ENCODE peak calls at places on chromosomes 16 and 17, in nine cellular contexts. One of them, this sample, is unnamed.

GRCh38 chr16:21083729-21084268 is 66.8 kb downstream of the DNAH3 start:
- DNase-seq in NCI-H82: peak; percentile 77
- DNase-seq in psoas muscle: peak; percentile 64
- DNase-seq in kidney tubule cell: peak; percentile 53
- DNase-seq in choroid plexus epithelial cell: peak; percentile 66
- DNase-seq in body of pancreas: peak; percentile 62
- DNase-seq in T-cell: no peak
- DNase-seq in islet precursor cell: peak; percentile 78
- DNase-seq in NCI-H345: peak; percentile 52
- DNase-seq in this sample: peak; percentile 78

GRCh38 chr17:39122982-39123381 is 28.5 kb downstream of the PLXDC1 start:
- DNase-seq in psoas muscle: no peak
- DNase-seq in islet precursor cell: no peak
- DNase-seq in NCI-H82: no peak
- DNase-seq in NCI-H345: no peak
- DNase-seq in kidney tubule cell: no peak
- DNase-seq in body of pancreas: peak; percentile 13
- DNase-seq in choroid plexus epithelial cell: no peak
- DNase-seq in T-cell: no peak
- DNase-seq in this sample: no peak

GRCh38 chr17:2438823-2439222 is 38.0 kb upstream of the MNT start:
- DNase-seq in NCI-H82: no peak
- DNase-seq in kidney tubule cell: no peak
- DNase-seq in psoas muscle: no peak
- DNase-seq in choroid plexus epithelial cell: peak; percentile 91
- DNase-seq in islet precursor cell: no peak
- DNase-seq in NCI-H345: no peak
- DNase-seq in body of pancreas: no peak
- DNase-seq in T-cell: no peak
- DNase-seq in this sample: peak; percentile 50

GRCh38 chr16:22123146-22123545 is 30.8 kb downstream of the VWA3A start:
- DNase-seq in choroid plexus epithelial cell: peak; percentile 5
- DNase-seq in NCI-H345: no peak
- DNase-seq in psoas muscle: no peak
- DNase-seq in kidney tubule cell: no peak
- DNase-seq in T-cell: no peak
- DNase-seq in body of pancreas: no peak
- DNase-seq in islet precursor cell: no peak
- DNase-seq in NCI-H82: no peak
- DNase-seq in this sample: peak; percentile 17

GRCh38 chr17:794876-795275 is 12.7 kb downstream of the MRM3 start:
- DNase-seq in NCI-H345: peak; percentile 65
- DNase-seq in body of pancreas: peak; percentile 96
- DNase-seq in islet precursor cell: peak; percentile 87
- DNase-seq in kidney tubule cell: peak; percentile 76
- DNase-seq in choroid plexus epithelial cell: peak; percentile 77
- DNase-seq in T-cell: no peak
- DNase-seq in psoas muscle: peak; percentile 85
- DNase-seq in NCI-H82: peak; percentile 89
- DNase-seq in this sample: peak; percentile 92

GRCh38 chr16:16992986-16993783 is 477.6 kb downstream of the XYLT1 start:
- DNase-seq in T-cell: peak; percentile 4
- DNase-seq in kidney tubule cell: no peak
- DNase-seq in body of pancreas: no peak
- DNase-seq in NCI-H82: no peak
- DNase-seq in psoas muscle: no peak
- DNase-seq in choroid plexus epithelial cell: no peak
- DNase-seq in NCI-H345: no peak
- DNase-seq in islet precursor cell: no peak
- DNase-seq in this sample: no peak

GRCh38 chr17:52026075-52026474 is 132.4 kb downstream of the CA10 start:
- DNase-seq in NCI-H82: no peak
- DNase-seq in kidney tubule cell: no peak
- DNase-seq in T-cell: no peak
- DNase-seq in psoas muscle: no peak
- DNase-seq in body of pancreas: no peak
- DNase-seq in NCI-H345: no peak
- DNase-seq in islet precursor cell: no peak
- DNase-seq in choroid plexus epithelial cell: no peak
- DNase-seq in this sample: no peak

GRCh38 chr17:41547921-41548843 is 20.1 kb upstream of the KRT19 start:
- DNase-seq in kidney tubule cell: peak; percentile 100
- DNase-seq in body of pancreas: peak; percentile 64
- DNase-seq in psoas muscle: peak; percentile 51
- DNase-seq in choroid plexus epithelial cell: peak; percentile 90
- DNase-seq in NCI-H345: peak; percentile 42
- DNase-seq in NCI-H82: no peak
- DNase-seq in T-cell: no peak
- DNase-seq in islet precursor cell: peak; percentile 93
- DNase-seq in this sample: peak; percentile 100

GRCh38 chr17:1072551-1072961 is 75.6 kb downstream of the TIMM22 start:
- DNase-seq in NCI-H345: no peak
- DNase-seq in body of pancreas: no peak
- DNase-seq in T-cell: no peak
- DNase-seq in kidney tubule cell: no peak
- DNase-seq in choroid plexus epithelial cell: no peak
- DNase-seq in islet precursor cell: peak; percentile 54
- DNase-seq in NCI-H82: no peak
- DNase-seq in psoas muscle: peak; percentile 6
- DNase-seq in this sample: no peak

GRCh38 chr17:59434429-59434828 is 103.0 kb downstream of the YPEL2 start:
- DNase-seq in NCI-H345: no peak
- DNase-seq in choroid plexus epithelial cell: no peak
- DNase-seq in islet precursor cell: no peak
- DNase-seq in psoas muscle: no peak
- DNase-seq in NCI-H82: no peak
- DNase-seq in kidney tubule cell: no peak
- DNase-seq in body of pancreas: no peak
- DNase-seq in T-cell: no peak
- DNase-seq in this sample: no peak

GRCh38 chr16:87235810-87236515 is 81.2 kb downstream of the C16orf95 start:
- DNase-seq in islet precursor cell: no peak
- DNase-seq in body of pancreas: no peak
- DNase-seq in NCI-H345: no peak
- DNase-seq in kidney tubule cell: no peak
- DNase-seq in NCI-H82: no peak
- DNase-seq in choroid plexus epithelial cell: peak; percentile 26
- DNase-seq in psoas muscle: no peak
- DNase-seq in T-cell: no peak
- DNase-seq in this sample: no peak

GRCh38 chr16:72198021-72198420 is 26.1 kb upstream of the PMFBP1 start:
- DNase-seq in kidney tubule cell: no peak
- DNase-seq in T-cell: no peak
- DNase-seq in NCI-H82: no peak
- DNase-seq in choroid plexus epithelial cell: peak; percentile 98
- DNase-seq in NCI-H345: peak; percentile 76
- DNase-seq in islet precursor cell: no peak
- DNase-seq in body of pancreas: peak; percentile 77
- DNase-seq in psoas muscle: no peak
- DNase-seq in this sample: peak; percentile 91

GRCh38 chr16:27287887-27288286 is 19.3 kb upstream of the NSMCE1 start:
- DNase-seq in islet precursor cell: peak; percentile 7
- DNase-seq in NCI-H345: no peak
- DNase-seq in body of pancreas: no peak
- DNase-seq in choroid plexus epithelial cell: no peak
- DNase-seq in NCI-H82: no peak
- DNase-seq in psoas muscle: no peak
- DNase-seq in T-cell: no peak
- DNase-seq in kidney tubule cell: no peak
- DNase-seq in this sample: no peak

GRCh38 chr17:35797918-35798317 is 2.5 kb upstream of the MMP28 start:
- DNase-seq in T-cell: no peak
- DNase-seq in NCI-H345: no peak
- DNase-seq in body of pancreas: no peak
- DNase-seq in psoas muscle: no peak
- DNase-seq in NCI-H82: no peak
- DNase-seq in kidney tubule cell: no peak
- DNase-seq in islet precursor cell: no peak
- DNase-seq in choroid plexus epithelial cell: no peak
- DNase-seq in this sample: no peak

GRCh38 chr17:81400154-81400938 is 5.1 kb downstream of the BAHCC1 start:
- DNase-seq in NCI-H82: peak; percentile 88
- DNase-seq in T-cell: no peak
- DNase-seq in NCI-H345: no peak
- DNase-seq in choroid plexus epithelial cell: peak; percentile 68
- DNase-seq in body of pancreas: peak; percentile 67
- DNase-seq in psoas muscle: peak; percentile 56
- DNase-seq in islet precursor cell: peak; percentile 83
- DNase-seq in kidney tubule cell: peak; percentile 55
- DNase-seq in this sample: peak; percentile 76

GRCh38 chr17:37650419-37651003 is 7.3 kb upstream of the DDX52 start:
- DNase-seq in islet precursor cell: peak; percentile 71
- DNase-seq in NCI-H82: peak; percentile 53
- DNase-seq in kidney tubule cell: peak; percentile 70
- DNase-seq in psoas muscle: no peak
- DNase-seq in NCI-H345: peak; percentile 7
- DNase-seq in body of pancreas: peak; percentile 44
- DNase-seq in T-cell: no peak
- DNase-seq in choroid plexus epithelial cell: peak; percentile 71
- DNase-seq in this sample: peak; percentile 75

GRCh38 chr17:5355416-5356129 is 63.9 kb downstream of the NUP88 start:
- DNase-seq in choroid plexus epithelial cell: peak; percentile 32
- DNase-seq in T-cell: no peak
- DNase-seq in kidney tubule cell: no peak
- DNase-seq in NCI-H82: peak; percentile 52
- DNase-seq in NCI-H345: no peak
- DNase-seq in body of pancreas: no peak
- DNase-seq in psoas muscle: no peak
- DNase-seq in islet precursor cell: no peak
- DNase-seq in this sample: peak; percentile 31

GRCh38 chr16:51875834-51876725 is 670.9 kb downstream of the TOX3 start:
- DNase-seq in islet precursor cell: no peak
- DNase-seq in NCI-H82: no peak
- DNase-seq in psoas muscle: no peak
- DNase-seq in T-cell: no peak
- DNase-seq in NCI-H345: no peak
- DNase-seq in kidney tubule cell: no peak
- DNase-seq in choroid plexus epithelial cell: no peak
- DNase-seq in body of pancreas: no peak
- DNase-seq in this sample: no peak

GRCh38 chr16:11748404-11749254 is 6.0 kb upstream of the TXNDC11 start:
- DNase-seq in body of pancreas: peak; percentile 58
- DNase-seq in T-cell: no peak
- DNase-seq in choroid plexus epithelial cell: no peak
- DNase-seq in kidney tubule cell: peak; percentile 54
- DNase-seq in psoas muscle: no peak
- DNase-seq in islet precursor cell: no peak
- DNase-seq in NCI-H345: no peak
- DNase-seq in NCI-H82: peak; percentile 23
- DNase-seq in this sample: no peak

GRCh38 chr17:31997005-31997404 is 10.2 kb upstream of the LRRC37B start:
- DNase-seq in islet precursor cell: no peak
- DNase-seq in NCI-H82: no peak
- DNase-seq in NCI-H345: no peak
- DNase-seq in choroid plexus epithelial cell: no peak
- DNase-seq in kidney tubule cell: no peak
- DNase-seq in T-cell: no peak
- DNase-seq in body of pancreas: no peak
- DNase-seq in psoas muscle: no peak
- DNase-seq in this sample: no peak

GRCh38 chr17:80286638-80286960 is 25.9 kb downstream of the RNF213 start:
- DNase-seq in kidney tubule cell: no peak
- DNase-seq in body of pancreas: no peak
- DNase-seq in islet precursor cell: no peak
- DNase-seq in choroid plexus epithelial cell: no peak
- DNase-seq in T-cell: no peak
- DNase-seq in NCI-H82: no peak
- DNase-seq in psoas muscle: no peak
- DNase-seq in NCI-H345: no peak
- DNase-seq in this sample: no peak

GRCh38 chr17:48701864-48702532 is 20.3 kb downstream of the PRAC1 start:
- DNase-seq in T-cell: no peak
- DNase-seq in NCI-H82: no peak
- DNase-seq in NCI-H345: no peak
- DNase-seq in kidney tubule cell: no peak
- DNase-seq in body of pancreas: no peak
- DNase-seq in islet precursor cell: no peak
- DNase-seq in psoas muscle: no peak
- DNase-seq in choroid plexus epithelial cell: no peak
- DNase-seq in this sample: no peak

GRCh38 chr17:30717290-30718098 is 107.0 kb downstream of the CRLF3 start:
- DNase-seq in NCI-H345: no peak
- DNase-seq in psoas muscle: no peak
- DNase-seq in body of pancreas: no peak
- DNase-seq in islet precursor cell: peak; percentile 41
- DNase-seq in T-cell: no peak
- DNase-seq in kidney tubule cell: no peak
- DNase-seq in choroid plexus epithelial cell: no peak
- DNase-seq in NCI-H82: no peak
- DNase-seq in this sample: no peak

GRCh38 chr16:1876468-1876867 is 4.5 kb upstream of the MEIOB start:
- DNase-seq in kidney tubule cell: no peak
- DNase-seq in psoas muscle: no peak
- DNase-seq in NCI-H82: no peak
- DNase-seq in T-cell: no peak
- DNase-seq in body of pancreas: no peak
- DNase-seq in islet precursor cell: no peak
- DNase-seq in NCI-H345: no peak
- DNase-seq in choroid plexus epithelial cell: no peak
- DNase-seq in this sample: no peak

GRCh38 chr17:50710025-50710424 is 2.3 kb upstream of the ANKRD40 start:
- DNase-seq in islet precursor cell: no peak
- DNase-seq in T-cell: no peak
- DNase-seq in body of pancreas: no peak
- DNase-seq in kidney tubule cell: no peak
- DNase-seq in psoas muscle: no peak
- DNase-seq in NCI-H345: no peak
- DNase-seq in choroid plexus epithelial cell: no peak
- DNase-seq in NCI-H82: no peak
- DNase-seq in this sample: no peak

GRCh38 chr16:23865853-23866252 is 30.1 kb downstream of the PRKCB start:
- DNase-seq in T-cell: no peak
- DNase-seq in choroid plexus epithelial cell: no peak
- DNase-seq in NCI-H82: no peak
- DNase-seq in NCI-H345: no peak
- DNase-seq in psoas muscle: no peak
- DNase-seq in kidney tubule cell: no peak
- DNase-seq in islet precursor cell: no peak
- DNase-seq in body of pancreas: no peak
- DNase-seq in this sample: no peak

GRCh38 chr17:82371333-82372062 is at the start of gene UTS2R:
- DNase-seq in NCI-H82: peak; percentile 42
- DNase-seq in choroid plexus epithelial cell: no peak
- DNase-seq in islet precursor cell: no peak
- DNase-seq in kidney tubule cell: no peak
- DNase-seq in NCI-H345: no peak
- DNase-seq in T-cell: no peak
- DNase-seq in body of pancreas: no peak
- DNase-seq in psoas muscle: no peak
- DNase-seq in this sample: no peak

GRCh38 chr16:84704253-84704652 is 4.5 kb downstream of the USP10 start:
- DNase-seq in kidney tubule cell: no peak
- DNase-seq in NCI-H82: no peak
- DNase-seq in islet precursor cell: no peak
- DNase-seq in T-cell: no peak
- DNase-seq in body of pancreas: no peak
- DNase-seq in NCI-H345: no peak
- DNase-seq in psoas muscle: no peak
- DNase-seq in choroid plexus epithelial cell: no peak
- DNase-seq in this sample: no peak

GRCh38 chr17:4327638-4328037 is 38.8 kb downstream of the UBE2G1 start:
- DNase-seq in NCI-H345: no peak
- DNase-seq in kidney tubule cell: peak; percentile 70
- DNase-seq in NCI-H82: peak; percentile 54
- DNase-seq in psoas muscle: peak; percentile 50
- DNase-seq in choroid plexus epithelial cell: no peak
- DNase-seq in body of pancreas: no peak
- DNase-seq in T-cell: no peak
- DNase-seq in islet precursor cell: no peak
- DNase-seq in this sample: peak; percentile 93

GRCh38 chr17:20234266-20234665 is 225.1 kb downstream of the SPECC1 start:
- DNase-seq in NCI-H345: no peak
- DNase-seq in NCI-H82: no peak
- DNase-seq in psoas muscle: no peak
- DNase-seq in T-cell: peak; percentile 17
- DNase-seq in choroid plexus epithelial cell: no peak
- DNase-seq in islet precursor cell: no peak
- DNase-seq in body of pancreas: no peak
- DNase-seq in kidney tubule cell: no peak
- DNase-seq in this sample: no peak

GRCh38 chr17:79777844-79778503 is at the start of gene CBX2:
- DNase-seq in kidney tubule cell: peak; percentile 79
- DNase-seq in choroid plexus epithelial cell: peak; percentile 45
- DNase-seq in body of pancreas: peak; percentile 76
- DNase-seq in NCI-H345: peak; percentile 88
- DNase-seq in T-cell: peak; percentile 54
- DNase-seq in psoas muscle: peak; percentile 81
- DNase-seq in islet precursor cell: peak; percentile 91
- DNase-seq in NCI-H82: peak; percentile 79
- DNase-seq in this sample: peak; percentile 91